ENCODE peak calls at places on chromosomes 4 and X, in nine cellular contexts. One of them, this sample, is unnamed.

GRCh38 chr4:24104173-24104572 is 214.3 kb upstream of the PPARGC1A start:
- DNase-seq in astrocyte of the spinal cord: peak
- DNase-seq in AG10803: no peak
- DNase-seq in RPMI7951: peak
- DNase-seq in memory B cell: no peak
- DNase-seq in amniotic stem cell: no peak
- DNase-seq in lower lobe of right lung: no peak
- DNase-seq in astrocyte of the hippocampus: peak
- DNase-seq in H9: no peak
- DNase-seq in this sample: no peak

GRCh38 chrX:155235891-155236290 is 19.6 kb downstream of the VBP1 start:
- DNase-seq in astrocyte of the spinal cord: peak
- DNase-seq in AG10803: no peak
- DNase-seq in RPMI7951: no peak
- DNase-seq in memory B cell: no peak
- DNase-seq in amniotic stem cell: no peak
- DNase-seq in lower lobe of right lung: no peak
- DNase-seq in astrocyte of the hippocampus: no peak
- DNase-seq in H9: no peak
- DNase-seq in this sample: no peak

GRCh38 chr4:8585721-8586161 is 5.5 kb downstream of the GPR78 start:
- DNase-seq in astrocyte of the spinal cord: no peak
- DNase-seq in AG10803: no peak
- DNase-seq in RPMI7951: no peak
- DNase-seq in memory B cell: no peak
- DNase-seq in amniotic stem cell: no peak
- DNase-seq in lower lobe of right lung: peak
- DNase-seq in astrocyte of the hippocampus: no peak
- DNase-seq in H9: no peak
- DNase-seq in this sample: no peak

GRCh38 chr4:45345551-45345950 is 619.2 kb upstream of the GNPDA2 start:
- DNase-seq in astrocyte of the spinal cord: no peak
- DNase-seq in AG10803: no peak
- DNase-seq in RPMI7951: no peak
- DNase-seq in memory B cell: no peak
- DNase-seq in amniotic stem cell: no peak
- DNase-seq in lower lobe of right lung: no peak
- DNase-seq in astrocyte of the hippocampus: no peak
- DNase-seq in H9: no peak
- DNase-seq in this sample: no peak

GRCh38 chrX:68945603-68946228 is 116.9 kb downstream of the EFNB1 start:
- DNase-seq in astrocyte of the spinal cord: peak
- DNase-seq in AG10803: peak
- DNase-seq in RPMI7951: peak
- DNase-seq in memory B cell: no peak
- DNase-seq in amniotic stem cell: no peak
- DNase-seq in lower lobe of right lung: no peak
- DNase-seq in astrocyte of the hippocampus: no peak
- DNase-seq in H9: peak
- DNase-seq in this sample: no peak

GRCh38 chrX:13700380-13700779 is 11.5 kb downstream of the RAB9A start:
- DNase-seq in astrocyte of the spinal cord: no peak
- DNase-seq in AG10803: no peak
- DNase-seq in RPMI7951: no peak
- DNase-seq in memory B cell: no peak
- DNase-seq in amniotic stem cell: no peak
- DNase-seq in lower lobe of right lung: no peak
- DNase-seq in astrocyte of the hippocampus: no peak
- DNase-seq in H9: no peak
- DNase-seq in this sample: no peak

GRCh38 chrX:78759081-78759480 is 11.6 kb downstream of the LPAR4 start:
- DNase-seq in astrocyte of the spinal cord: no peak
- DNase-seq in AG10803: no peak
- DNase-seq in RPMI7951: peak
- DNase-seq in memory B cell: no peak
- DNase-seq in amniotic stem cell: no peak
- DNase-seq in lower lobe of right lung: no peak
- DNase-seq in astrocyte of the hippocampus: no peak
- DNase-seq in H9: no peak
- DNase-seq in this sample: no peak

GRCh38 chr4:517061-517805 is 18.2 kb downstream of the PIGG start:
- DNase-seq in astrocyte of the spinal cord: no peak
- DNase-seq in AG10803: no peak
- DNase-seq in RPMI7951: no peak
- DNase-seq in memory B cell: no peak
- DNase-seq in amniotic stem cell: no peak
- DNase-seq in lower lobe of right lung: no peak
- DNase-seq in astrocyte of the hippocampus: no peak
- DNase-seq in H9: no peak
- DNase-seq in this sample: no peak

GRCh38 chrX:107710617-107711391 is 64.8 kb downstream of the TSC22D3 start:
- DNase-seq in astrocyte of the spinal cord: peak
- DNase-seq in AG10803: peak
- DNase-seq in RPMI7951: peak
- DNase-seq in memory B cell: peak
- DNase-seq in amniotic stem cell: peak
- DNase-seq in lower lobe of right lung: no peak
- DNase-seq in astrocyte of the hippocampus: peak
- DNase-seq in H9: no peak
- DNase-seq in this sample: no peak

GRCh38 chr4:4418676-4419370 is 31.9 kb downstream of the NSG1 start:
- DNase-seq in astrocyte of the spinal cord: no peak
- DNase-seq in AG10803: no peak
- DNase-seq in RPMI7951: no peak
- DNase-seq in memory B cell: no peak
- DNase-seq in amniotic stem cell: no peak
- DNase-seq in lower lobe of right lung: no peak
- DNase-seq in astrocyte of the hippocampus: no peak
- DNase-seq in H9: peak
- DNase-seq in this sample: peak

GRCh38 chr4:11889099-11889498 is 460.4 kb upstream of the HS3ST1 start:
- DNase-seq in astrocyte of the spinal cord: no peak
- DNase-seq in AG10803: no peak
- DNase-seq in RPMI7951: no peak
- DNase-seq in memory B cell: no peak
- DNase-seq in amniotic stem cell: no peak
- DNase-seq in lower lobe of right lung: no peak
- DNase-seq in astrocyte of the hippocampus: no peak
- DNase-seq in H9: no peak
- DNase-seq in this sample: no peak

GRCh38 chrX:30577362-30577961 is at the start of gene TASL:
- DNase-seq in astrocyte of the spinal cord: no peak
- DNase-seq in AG10803: no peak
- DNase-seq in RPMI7951: no peak
- DNase-seq in memory B cell: peak
- DNase-seq in amniotic stem cell: no peak
- DNase-seq in lower lobe of right lung: peak
- DNase-seq in astrocyte of the hippocampus: no peak
- DNase-seq in H9: no peak
- DNase-seq in this sample: no peak

GRCh38 chr4:82248903-82249632 is 124.7 kb downstream of the HNRNPD start:
- DNase-seq in astrocyte of the spinal cord: no peak
- DNase-seq in AG10803: no peak
- DNase-seq in RPMI7951: no peak
- DNase-seq in memory B cell: no peak
- DNase-seq in amniotic stem cell: no peak
- DNase-seq in lower lobe of right lung: no peak
- DNase-seq in astrocyte of the hippocampus: no peak
- DNase-seq in H9: no peak
- DNase-seq in this sample: no peak

GRCh38 chrX:110156167-110156754 is 153.3 kb downstream of the TMEM164 start:
- DNase-seq in astrocyte of the spinal cord: no peak
- DNase-seq in AG10803: peak
- DNase-seq in RPMI7951: no peak
- DNase-seq in memory B cell: peak
- DNase-seq in amniotic stem cell: no peak
- DNase-seq in lower lobe of right lung: no peak
- DNase-seq in astrocyte of the hippocampus: no peak
- DNase-seq in H9: no peak
- DNase-seq in this sample: no peak

GRCh38 chr4:7172946-7173345 is 19.4 kb upstream of the SORCS2 start:
- DNase-seq in astrocyte of the spinal cord: no peak
- DNase-seq in AG10803: no peak
- DNase-seq in RPMI7951: no peak
- DNase-seq in memory B cell: no peak
- DNase-seq in amniotic stem cell: no peak
- DNase-seq in lower lobe of right lung: no peak
- DNase-seq in astrocyte of the hippocampus: no peak
- DNase-seq in H9: peak
- DNase-seq in this sample: no peak

GRCh38 chrX:79364306-79364705 is 2.8 kb downstream of the ITM2A start:
- DNase-seq in astrocyte of the spinal cord: no peak
- DNase-seq in AG10803: no peak
- DNase-seq in RPMI7951: no peak
- DNase-seq in memory B cell: no peak
- DNase-seq in amniotic stem cell: no peak
- DNase-seq in lower lobe of right lung: no peak
- DNase-seq in astrocyte of the hippocampus: no peak
- DNase-seq in H9: no peak
- DNase-seq in this sample: no peak

GRCh38 chr4:29852537-29852936 is 867.6 kb upstream of the PCDH7 start:
- DNase-seq in astrocyte of the spinal cord: no peak
- DNase-seq in AG10803: no peak
- DNase-seq in RPMI7951: no peak
- DNase-seq in memory B cell: no peak
- DNase-seq in amniotic stem cell: no peak
- DNase-seq in lower lobe of right lung: no peak
- DNase-seq in astrocyte of the hippocampus: no peak
- DNase-seq in H9: no peak
- DNase-seq in this sample: no peak

GRCh38 chrX:16903274-16904019 is 33.3 kb upstream of the RBBP7 start:
- DNase-seq in astrocyte of the spinal cord: no peak
- DNase-seq in AG10803: no peak
- DNase-seq in RPMI7951: no peak
- DNase-seq in memory B cell: no peak
- DNase-seq in amniotic stem cell: no peak
- DNase-seq in lower lobe of right lung: no peak
- DNase-seq in astrocyte of the hippocampus: no peak
- DNase-seq in H9: no peak
- DNase-seq in this sample: no peak

GRCh38 chrX:65528293-65528692 is 6.3 kb downstream of the LAS1L start:
- DNase-seq in astrocyte of the spinal cord: no peak
- DNase-seq in AG10803: no peak
- DNase-seq in RPMI7951: no peak
- DNase-seq in memory B cell: no peak
- DNase-seq in amniotic stem cell: no peak
- DNase-seq in lower lobe of right lung: no peak
- DNase-seq in astrocyte of the hippocampus: no peak
- DNase-seq in H9: no peak
- DNase-seq in this sample: no peak

GRCh38 chrX:19156223-19156622 is 34.0 kb upstream of the ADGRG2 start:
- DNase-seq in astrocyte of the spinal cord: no peak
- DNase-seq in AG10803: peak
- DNase-seq in RPMI7951: no peak
- DNase-seq in memory B cell: no peak
- DNase-seq in amniotic stem cell: no peak
- DNase-seq in lower lobe of right lung: no peak
- DNase-seq in astrocyte of the hippocampus: no peak
- DNase-seq in H9: peak
- DNase-seq in this sample: no peak

GRCh38 chr4:94934201-94934600 is 176.4 kb downstream of the BMPR1B start:
- DNase-seq in astrocyte of the spinal cord: peak
- DNase-seq in AG10803: peak
- DNase-seq in RPMI7951: no peak
- DNase-seq in memory B cell: no peak
- DNase-seq in amniotic stem cell: no peak
- DNase-seq in lower lobe of right lung: no peak
- DNase-seq in astrocyte of the hippocampus: peak
- DNase-seq in H9: no peak
- DNase-seq in this sample: no peak

GRCh38 chr4:44038811-44039210 is 409.8 kb downstream of the KCTD8 start:
- DNase-seq in astrocyte of the spinal cord: no peak
- DNase-seq in AG10803: no peak
- DNase-seq in RPMI7951: no peak
- DNase-seq in memory B cell: no peak
- DNase-seq in amniotic stem cell: no peak
- DNase-seq in lower lobe of right lung: no peak
- DNase-seq in astrocyte of the hippocampus: no peak
- DNase-seq in H9: no peak
- DNase-seq in this sample: no peak

GRCh38 chr4:140743194-140743931 is 12.8 kb downstream of the TBC1D9 start:
- DNase-seq in astrocyte of the spinal cord: peak
- DNase-seq in AG10803: peak
- DNase-seq in RPMI7951: peak
- DNase-seq in memory B cell: peak
- DNase-seq in amniotic stem cell: no peak
- DNase-seq in lower lobe of right lung: no peak
- DNase-seq in astrocyte of the hippocampus: peak
- DNase-seq in H9: no peak
- DNase-seq in this sample: peak

GRCh38 chr4:97074531-97074930 is 1068.7 kb downstream of the STPG2 start:
- DNase-seq in astrocyte of the spinal cord: no peak
- DNase-seq in AG10803: no peak
- DNase-seq in RPMI7951: no peak
- DNase-seq in memory B cell: no peak
- DNase-seq in amniotic stem cell: no peak
- DNase-seq in lower lobe of right lung: no peak
- DNase-seq in astrocyte of the hippocampus: no peak
- DNase-seq in H9: no peak
- DNase-seq in this sample: no peak

GRCh38 chr4:157128395-157128794 is 52.4 kb downstream of the GLRB start:
- DNase-seq in astrocyte of the spinal cord: peak
- DNase-seq in AG10803: peak
- DNase-seq in RPMI7951: peak
- DNase-seq in memory B cell: no peak
- DNase-seq in amniotic stem cell: peak
- DNase-seq in lower lobe of right lung: no peak
- DNase-seq in astrocyte of the hippocampus: peak
- DNase-seq in H9: no peak
- DNase-seq in this sample: no peak

GRCh38 chr4:173490817-173491518 is 39.1 kb downstream of the HAND2 start:
- DNase-seq in astrocyte of the spinal cord: peak
- DNase-seq in AG10803: peak
- DNase-seq in RPMI7951: peak
- DNase-seq in memory B cell: no peak
- DNase-seq in amniotic stem cell: peak
- DNase-seq in lower lobe of right lung: no peak
- DNase-seq in astrocyte of the hippocampus: peak
- DNase-seq in H9: no peak
- DNase-seq in this sample: no peak

GRCh38 chrX:153609917-153610833 is 11.2 kb upstream of the CCNQ start:
- DNase-seq in astrocyte of the spinal cord: peak
- DNase-seq in AG10803: peak
- DNase-seq in RPMI7951: peak
- DNase-seq in memory B cell: peak
- DNase-seq in amniotic stem cell: peak
- DNase-seq in lower lobe of right lung: peak
- DNase-seq in astrocyte of the hippocampus: peak
- DNase-seq in H9: peak
- DNase-seq in this sample: peak

GRCh38 chr4:43843501-43843900 is 605.1 kb downstream of the KCTD8 start:
- DNase-seq in astrocyte of the spinal cord: peak
- DNase-seq in AG10803: no peak
- DNase-seq in RPMI7951: no peak
- DNase-seq in memory B cell: no peak
- DNase-seq in amniotic stem cell: no peak
- DNase-seq in lower lobe of right lung: no peak
- DNase-seq in astrocyte of the hippocampus: peak
- DNase-seq in H9: no peak
- DNase-seq in this sample: no peak

GRCh38 chrX:40931921-40932320 is 153.3 kb upstream of the USP9X start:
- DNase-seq in astrocyte of the spinal cord: no peak
- DNase-seq in AG10803: peak
- DNase-seq in RPMI7951: peak
- DNase-seq in memory B cell: no peak
- DNase-seq in amniotic stem cell: no peak
- DNase-seq in lower lobe of right lung: no peak
- DNase-seq in astrocyte of the hippocampus: peak
- DNase-seq in H9: no peak
- DNase-seq in this sample: no peak

GRCh38 chrX:122203399-122203798 is 980.7 kb upstream of the GRIA3 start:
- DNase-seq in astrocyte of the spinal cord: no peak
- DNase-seq in AG10803: no peak
- DNase-seq in RPMI7951: no peak
- DNase-seq in memory B cell: no peak
- DNase-seq in amniotic stem cell: no peak
- DNase-seq in lower lobe of right lung: no peak
- DNase-seq in astrocyte of the hippocampus: no peak
- DNase-seq in H9: peak
- DNase-seq in this sample: no peak

GRCh38 chr4:85953651-85954018 is 406.2 kb downstream of the MAPK10 start:
- DNase-seq in astrocyte of the spinal cord: no peak
- DNase-seq in AG10803: peak
- DNase-seq in RPMI7951: peak
- DNase-seq in memory B cell: no peak
- DNase-seq in amniotic stem cell: no peak
- DNase-seq in lower lobe of right lung: no peak
- DNase-seq in astrocyte of the hippocampus: no peak
- DNase-seq in H9: no peak
- DNase-seq in this sample: no peak